ENCODE peak calls at places on chromosome 12, in seven cellular contexts. One of them, this sample, is unnamed.

GRCh38 chr12:127559349-127560040 is 707.5 kb upstream of the TMEM132C start:
- DNase-seq in NCI-H1105 treated with DMSO at 0.1 percent for 48 hours: peak
- DNase-seq in activated naive CD4-positive, alpha-beta T cell: no peak
- DNase-seq in mammary epithelial cell: peak
- DNase-seq in stimulated activated naive CD4-positive, alpha-beta T cell: no peak
- DNase-seq in amniotic epithelial cell: peak
- DNase-seq in dorsolateral prefrontal cortex: no peak
- DNase-seq in this sample: no peak

GRCh38 chr12:127640181-127640886 is 626.6 kb upstream of the TMEM132C start:
- DNase-seq in NCI-H1105 treated with DMSO at 0.1 percent for 48 hours: no peak
- DNase-seq in activated naive CD4-positive, alpha-beta T cell: no peak
- DNase-seq in mammary epithelial cell: no peak
- DNase-seq in stimulated activated naive CD4-positive, alpha-beta T cell: no peak
- DNase-seq in amniotic epithelial cell: no peak
- DNase-seq in dorsolateral prefrontal cortex: no peak
- DNase-seq in this sample: no peak

GRCh38 chr12:14774074-14774943 is 29.0 kb downstream of the WBP11 start:
- DNase-seq in NCI-H1105 treated with DMSO at 0.1 percent for 48 hours: no peak
- DNase-seq in activated naive CD4-positive, alpha-beta T cell: peak
- DNase-seq in mammary epithelial cell: peak
- DNase-seq in stimulated activated naive CD4-positive, alpha-beta T cell: peak
- DNase-seq in amniotic epithelial cell: peak
- DNase-seq in dorsolateral prefrontal cortex: peak
- DNase-seq in this sample: peak

GRCh38 chr12:29463198-29463597 is 34.3 kb downstream of the OVCH1 start:
- DNase-seq in NCI-H1105 treated with DMSO at 0.1 percent for 48 hours: no peak
- DNase-seq in activated naive CD4-positive, alpha-beta T cell: no peak
- DNase-seq in mammary epithelial cell: no peak
- DNase-seq in stimulated activated naive CD4-positive, alpha-beta T cell: no peak
- DNase-seq in amniotic epithelial cell: no peak
- DNase-seq in dorsolateral prefrontal cortex: no peak
- DNase-seq in this sample: no peak

GRCh38 chr12:93115198-93115601 is 186.1 kb upstream of the EEA1 start:
- DNase-seq in NCI-H1105 treated with DMSO at 0.1 percent for 48 hours: no peak
- DNase-seq in activated naive CD4-positive, alpha-beta T cell: no peak
- DNase-seq in mammary epithelial cell: no peak
- DNase-seq in stimulated activated naive CD4-positive, alpha-beta T cell: no peak
- DNase-seq in amniotic epithelial cell: no peak
- DNase-seq in dorsolateral prefrontal cortex: no peak
- DNase-seq in this sample: no peak

GRCh38 chr12:49482095-49483051 is 56.5 kb upstream of the KCNH3 start:
- DNase-seq in NCI-H1105 treated with DMSO at 0.1 percent for 48 hours: peak
- DNase-seq in activated naive CD4-positive, alpha-beta T cell: no peak
- DNase-seq in mammary epithelial cell: peak
- DNase-seq in stimulated activated naive CD4-positive, alpha-beta T cell: no peak
- DNase-seq in amniotic epithelial cell: no peak
- DNase-seq in dorsolateral prefrontal cortex: no peak
- DNase-seq in this sample: no peak

GRCh38 chr12:98741615-98742265 is 96.7 kb downstream of the APAF1 start:
- DNase-seq in NCI-H1105 treated with DMSO at 0.1 percent for 48 hours: peak
- DNase-seq in activated naive CD4-positive, alpha-beta T cell: no peak
- DNase-seq in mammary epithelial cell: no peak
- DNase-seq in stimulated activated naive CD4-positive, alpha-beta T cell: no peak
- DNase-seq in amniotic epithelial cell: no peak
- DNase-seq in dorsolateral prefrontal cortex: no peak
- DNase-seq in this sample: no peak

GRCh38 chr12:79691299-79692248 is 810 bp upstream of the PAWR start:
- DNase-seq in NCI-H1105 treated with DMSO at 0.1 percent for 48 hours: peak
- DNase-seq in activated naive CD4-positive, alpha-beta T cell: no peak
- DNase-seq in mammary epithelial cell: peak
- DNase-seq in stimulated activated naive CD4-positive, alpha-beta T cell: no peak
- DNase-seq in amniotic epithelial cell: peak
- DNase-seq in dorsolateral prefrontal cortex: no peak
- DNase-seq in this sample: no peak